ENCODE peak calls at places on chromosomes 2 and 18, in six cellular contexts. X is HCT116, T is transverse colon, L is vagina, I is stomach, N is prostate gland. Z is an unnamed sample.

GRCh38 chr2:40329739-40330047 is 122.2 kb downstream of the SLC8A1 start:
- DNase-seq in X (no peak), T (peak), L (no peak), I (no peak), N (no peak), Z (no peak)

GRCh38 chr18:23337599-23338444 is 115.3 kb upstream of the RIOK3 start:
- DNase-seq in T (no peak), N (no peak), I (no peak), X (peak), L (no peak), Z (no peak)

GRCh38 chr2:151241224-151241623 is 20.4 kb downstream of the RBM43 start:
- DNase-seq in I (no peak), N (no peak), X (no peak), T (no peak), L (no peak), Z (no peak)

GRCh38 chr18:13451661-13452447 is 233.3 kb downstream of the LDLRAD4 start:
- DNase-seq in N (no peak), X (no peak), I (peak), L (no peak), T (no peak), Z (no peak)

GRCh38 chr18:41996020-41996419 is 41.0 kb downstream of the PIK3C3 start:
- DNase-seq in L (no peak), X (no peak), N (no peak), I (no peak), T (no peak), Z (no peak)

GRCh38 chr2:215409331-215410127 is 26.3 kb downstream of the FN1 start:
- DNase-seq in I (no peak), X (peak), N (no peak), L (no peak), T (no peak), Z (no peak)

GRCh38 chr18:30016179-30016578 is 1026.4 kb downstream of the DSC3 start:
- DNase-seq in L (no peak), X (no peak), T (no peak), I (no peak), N (no peak), Z (no peak)

GRCh38 chr2:118990757-118991545 is 49.0 kb downstream of the MARCO start:
- DNase-seq in N (no peak), T (no peak), I (no peak), L (no peak), X (no peak), Z (no peak)

GRCh38 chr18:10739152-10739551 is 213.3 kb downstream of the NAPG start:
- DNase-seq in L (no peak), N (no peak), I (no peak), X (no peak), T (no peak), Z (no peak)

GRCh38 chr2:107393516-107393915 is 433.2 kb upstream of the RGPD4 start:
- DNase-seq in N (no peak), T (no peak), X (no peak), L (no peak), I (no peak), Z (no peak)

GRCh38 chr2:109689182-109689935 is 75.2 kb downstream of the SOWAHC start:
- DNase-seq in X (no peak), I (no peak), N (no peak), T (peak), L (no peak), Z (no peak)

GRCh38 chr2:240217431-240218301 is 77.2 kb upstream of the OTOS start:
- DNase-seq in X (peak), L (no peak), I (peak), N (no peak), T (no peak), Z (no peak)

GRCh38 chr18:13198701-13199100 is 19.9 kb upstream of the LDLRAD4 start:
- DNase-seq in L (no peak), N (no peak), X (no peak), I (no peak), T (no peak), Z (no peak)

GRCh38 chr2:73257425-73258125 is 23.5 kb downstream of the CCT7 start:
- DNase-seq in T (peak), N (no peak), L (no peak), X (no peak), I (no peak), Z (no peak)

GRCh38 chr2:101931402-101931801 is 60.4 kb upstream of the IL1R2 start:
- DNase-seq in N (no peak), T (no peak), X (no peak), L (no peak), I (no peak), Z (no peak)

GRCh38 chr2:219469186-219469724 is 29.4 kb upstream of the GMPPA start:
- DNase-seq in N (no peak), L (no peak), X (no peak), I (no peak), T (no peak), Z (no peak)

DNA sequence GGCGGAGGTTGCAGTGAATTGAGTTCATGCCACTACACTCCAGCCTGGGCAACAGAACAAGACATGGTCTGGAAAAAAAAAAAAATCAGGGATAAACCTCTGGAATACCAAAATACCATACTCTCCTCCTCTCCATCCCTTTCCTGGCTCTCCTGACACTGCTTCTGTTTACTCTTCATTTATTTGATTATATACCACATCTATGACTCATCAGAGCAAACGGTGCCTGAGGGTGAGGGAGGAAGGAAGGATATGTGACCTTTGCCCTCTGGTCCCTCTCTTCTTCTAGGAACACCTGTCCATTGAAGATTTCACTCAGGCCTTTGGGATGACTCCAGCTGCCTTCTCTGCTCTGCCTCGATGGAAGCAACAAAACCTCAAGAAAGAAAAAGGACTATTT is 30.0 kb downstream of the VIL1 start:
- DNase-seq in L (no peak), I (no peak), T (peak), N (no peak), X (no peak), Z (no peak)
- TF ChIP-seq POLR2AphosphoS5 in L (no peak), I (no peak), T (peak), N (no peak), X (no peak), Z (no peak)

GRCh38 chr18:3593904-3594759 is 144.2 kb downstream of the TGIF1 start:
- DNase-seq in T (peak), X (peak), I (peak), L (peak), N (peak), Z (peak)
- TF ChIP-seq POLR2A in T (peak), X (no peak), I (no peak), L (no peak), N (peak), Z (peak)

GRCh38 chr18:24386680-24387079 is 10.9 kb downstream of the OSBPL1A start:
- DNase-seq in L (no peak), X (no peak), I (no peak), N (no peak), T (no peak), Z (no peak)
- TF ChIP-seq POLR2AphosphoS5 in L (no peak), X (no peak), I (no peak), N (no peak), T (no peak), Z (no peak)

GRCh38 chr2:9630750-9631483 is at the start of gene YWHAQ:
- DNase-seq in N (peak), X (peak), I (peak), T (peak), L (peak), Z (peak)

GRCh38 chr2:9631484-9631819 is 655 bp upstream of the YWHAQ start:
- DNase-seq in X (no peak), I (no peak), L (no peak), N (no peak), T (no peak), Z (no peak)

GRCh38 chr2:9637330-9637729 is 6.5 kb upstream of the YWHAQ start:
- DNase-seq in I (no peak), L (no peak), N (no peak), T (no peak), X (peak), Z (no peak)

GRCh38 chr2:9631976-9632700 is 1.3 kb upstream of the YWHAQ start:
- DNase-seq in X (no peak), N (no peak), I (no peak), T (no peak), L (no peak), Z (no peak)

GRCh38 chr2:9634121-9634520 is 3.3 kb upstream of the YWHAQ start:
- DNase-seq in N (no peak), T (no peak), L (no peak), X (no peak), I (no peak), Z (no peak)
- TF ChIP-seq POLR2A in N (no peak), T (no peak), L (no peak), X (no peak), I (no peak), Z (no peak)

GRCh38 chr2:38466849-38467767 is 90.0 kb upstream of the ATL2 start:
- DNase-seq in N (no peak), X (no peak), L (no peak), I (no peak), T (no peak), Z (no peak)
- TF ChIP-seq POLR2AphosphoS5 in N (peak), X (no peak), L (peak), I (peak), T (peak), Z (no peak)

GRCh38 chr2:20222769-20223344 is 2.1 kb downstream of the SDC1 start:
- DNase-seq in L (no peak), T (no peak), X (no peak), I (no peak), N (no peak), Z (no peak)

GRCh38 chr2:20223345-20224190 is 1.4 kb downstream of the SDC1 start:
- DNase-seq in N (no peak), I (peak), T (no peak), L (no peak), X (no peak), Z (no peak)

GRCh38 chr2:20225294-20226151 is 593 bp upstream of the SDC1 start:
- DNase-seq in T (peak), I (peak), L (no peak), N (peak), X (peak), Z (peak)

GRCh38 chr2:20224716-20225293 is at the start of gene SDC1:
- DNase-seq in I (peak), T (peak), L (no peak), X (no peak), N (peak), Z (no peak)

DNA sequence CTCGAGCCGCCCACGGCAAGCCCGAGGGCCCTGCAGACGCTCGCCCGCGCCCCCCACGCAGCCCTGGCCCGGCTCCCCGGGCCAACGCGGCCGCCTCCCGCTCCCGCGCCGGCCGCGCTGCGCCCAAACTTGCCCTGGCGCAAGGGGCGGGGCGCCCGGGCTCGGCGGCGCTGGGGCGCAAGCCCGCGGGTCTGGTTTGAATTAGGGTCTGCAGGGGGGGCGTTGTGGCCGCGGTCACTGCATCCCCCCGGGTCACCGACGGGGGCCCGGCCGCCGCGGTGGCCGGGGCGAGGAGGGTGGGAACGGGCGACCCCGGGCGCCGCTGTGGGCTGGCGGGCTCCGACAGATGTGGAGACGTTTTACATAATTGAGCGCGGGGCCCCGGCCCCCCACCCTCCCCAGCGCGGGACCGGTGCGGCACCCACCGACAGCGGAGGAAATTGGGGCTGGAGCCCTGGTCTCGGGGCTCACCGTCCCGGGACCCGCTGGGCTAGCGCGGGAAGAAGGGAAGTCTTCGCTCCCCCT is 677 bp downstream of the SDC1 start:
- DNase-seq in I (no peak), N (no peak), L (no peak), X (no peak), T (no peak), Z (no peak)
- TF ChIP-seq POLR2A in I (no peak), N (no peak), L (no peak), X (peak), T (no peak), Z (no peak)

Z was measured in GM12892.